ENCODE peak calls at places on chromosome 1, in eight cellular contexts. E, F, X, I, D, T, Q and K are unnamed samples.

GRCh38 chr1:183804916-183805734 is at the start of gene RGL1:
- DNase-seq in I (peak), F (peak), T (peak), E (peak), X (no peak), D (peak), Q (peak), K (peak)

GRCh38 chr1:180633092-180634045 is 1.5 kb downstream of the XPR1 start:
- DNase-seq in Q (no peak), D (peak), F (no peak), I (no peak), E (no peak), X (no peak), T (no peak), K (no peak)

GRCh38 chr1:112285808-112286207 is 110.2 kb upstream of the CTTNBP2NL start:
- DNase-seq in F (no peak), D (no peak), E (no peak), X (no peak), I (no peak), Q (no peak), T (no peak), K (no peak)

GRCh38 chr1:229714964-229715603 is 89.0 kb downstream of the URB2 start:
- DNase-seq in I (peak), X (no peak), E (peak), F (no peak), T (peak), D (peak), Q (no peak), K (no peak)

GRCh38 chr1:198937231-198938031 is 298.6 kb downstream of the PTPRC start:
- DNase-seq in F (peak), E (peak), T (peak), I (peak), X (no peak), D (peak), Q (no peak), K (peak)

GRCh38 chr1:980602-981395 is 1.1 kb downstream of the PERM1 start:
- DNase-seq in F (no peak), D (no peak), X (no peak), E (no peak), T (no peak), Q (no peak), I (no peak), K (no peak)

GRCh38 chr1:85307987-85308836 is 31.8 kb upstream of the BCL10 start:
- DNase-seq in X (peak), D (peak), T (peak), Q (peak), I (peak), F (peak), E (peak), K (peak)

GRCh38 chr1:100927276-100927675 is 31.4 kb downstream of the SLC30A7 start:
- DNase-seq in I (no peak), X (no peak), T (no peak), E (no peak), Q (no peak), F (no peak), D (no peak), K (no peak)

GRCh38 chr1:74423476-74423875 is 88.9 kb downstream of the LRRC53 start:
- DNase-seq in T (no peak), F (no peak), I (no peak), Q (no peak), E (no peak), X (no peak), D (peak), K (no peak)

GRCh38 chr1:11701551-11701961 is 10.0 kb downstream of the DRAXIN start:
- DNase-seq in I (peak), F (no peak), Q (no peak), D (no peak), T (no peak), X (no peak), E (no peak), K (peak)

GRCh38 chr1:42035205-42035829 is 116.6 kb upstream of the HIVEP3 start:
- DNase-seq in X (peak), T (no peak), Q (no peak), E (peak), I (peak), D (peak), F (peak), K (peak)

GRCh38 chr1:213374369-213374768 is 323.3 kb downstream of the RPS6KC1 start:
- DNase-seq in D (peak), I (no peak), Q (no peak), X (peak), E (peak), F (peak), T (peak), K (peak)

GRCh38 chr1:100834779-100835645 is 59.6 kb downstream of the EXTL2 start:
- DNase-seq in F (no peak), Q (no peak), X (no peak), T (no peak), I (no peak), D (peak), E (peak), K (no peak)

GRCh38 chr1:41811051-41811795 is 107.5 kb downstream of the HIVEP3 start:
- DNase-seq in E (no peak), F (no peak), T (no peak), I (no peak), D (peak), X (no peak), Q (no peak), K (no peak)

GRCh38 chr1:198680174-198680871 is 41.5 kb downstream of the PTPRC start:
- DNase-seq in T (no peak), X (no peak), F (no peak), Q (peak), I (no peak), E (no peak), D (no peak), K (no peak)

GRCh38 chr1:35178874-35179380 is 14.0 kb downstream of the SFPQ start:
- DNase-seq in E (no peak), Q (no peak), I (no peak), X (no peak), D (no peak), F (no peak), T (no peak), K (no peak)
- TF ChIP-seq POLR2A in E (no peak), Q (no peak), I (no peak), X (no peak), D (no peak), F (no peak), T (no peak), K (no peak)

DNA sequence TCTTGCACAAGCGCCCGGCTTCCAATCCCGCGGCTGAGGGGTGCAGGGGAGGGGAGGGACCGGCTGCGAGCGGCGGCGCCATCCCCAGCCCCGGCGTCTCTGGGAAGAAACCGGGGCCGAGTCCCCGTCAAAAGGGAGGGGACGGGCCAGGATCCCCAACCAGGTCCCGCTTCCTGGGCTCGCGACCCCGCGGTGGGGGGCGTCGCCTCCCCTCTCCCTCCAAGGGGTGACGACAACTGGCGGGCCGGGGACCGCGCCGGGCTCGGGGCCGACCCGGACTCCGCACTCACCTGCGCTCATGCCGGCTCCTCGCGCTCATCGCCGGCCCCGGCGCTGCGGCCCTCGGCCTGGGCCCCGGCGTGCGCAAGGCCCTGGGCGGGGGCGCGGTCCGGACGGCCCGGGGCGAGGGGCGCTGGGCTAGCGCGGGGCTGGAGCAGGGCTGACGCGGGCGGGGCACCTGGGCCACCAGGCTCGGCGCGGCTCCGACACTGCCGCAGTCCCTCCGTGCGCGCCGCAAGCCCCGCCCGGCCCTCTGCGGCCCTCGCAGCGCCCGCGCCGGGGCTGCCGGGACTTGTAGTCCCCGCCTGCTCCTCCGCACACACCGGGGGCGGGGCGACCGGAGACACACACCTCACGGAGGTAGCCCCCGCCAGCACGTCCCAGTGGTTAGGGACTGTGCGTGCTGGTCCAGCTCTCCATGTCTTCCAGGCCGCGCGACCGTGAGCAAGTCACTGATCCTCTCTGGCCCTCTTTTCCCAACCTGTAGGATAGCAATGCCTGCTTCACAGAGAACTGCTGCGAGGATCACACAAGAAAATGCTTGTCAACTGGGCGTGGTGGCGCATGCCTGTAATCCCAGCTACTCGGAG is at the start of gene ATP13A2:
- DNase-seq in X (peak), F (peak), Q (no peak), I (peak), D (peak), E (peak), T (peak), K (peak)
- TF ChIP-seq POLR2A in X (peak), F (peak), Q (peak), I (peak), D (no peak), E (peak), T (no peak), K (no peak)

DNA sequence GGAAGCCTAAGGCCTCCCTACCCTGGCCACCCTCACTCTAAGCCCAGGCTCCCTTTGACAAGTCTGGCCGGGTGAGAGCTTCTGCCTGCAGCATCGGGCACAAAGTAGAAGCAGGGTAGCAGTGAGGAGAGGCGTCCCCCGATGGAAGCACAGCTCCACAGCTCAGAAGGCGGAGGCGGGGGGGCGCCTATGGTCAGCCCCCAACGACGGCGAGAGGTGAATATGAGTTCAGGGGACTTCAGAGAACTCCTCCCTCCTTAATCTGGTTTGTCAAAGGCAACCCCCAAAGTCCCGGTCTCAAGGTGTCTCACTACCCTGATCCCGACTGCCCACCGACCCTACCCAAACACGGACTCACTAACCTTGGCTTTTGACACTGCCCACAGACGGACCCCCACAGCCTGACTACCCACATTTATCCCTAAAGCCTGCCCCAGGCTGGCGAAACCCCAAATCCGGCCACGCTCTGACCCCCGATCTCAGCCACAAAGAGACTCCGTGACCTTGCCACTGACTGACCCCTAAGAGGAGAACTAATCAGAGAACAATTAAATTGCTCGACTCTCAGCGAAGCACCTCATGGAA is 5.3 kb downstream of the ID3 start:
- DNase-seq in F (no peak), E (no peak), X (no peak), D (no peak), T (no peak), I (no peak), Q (no peak), K (no peak)
- TF ChIP-seq POLR2A in F (no peak), E (no peak), X (no peak), D (peak), T (no peak), I (no peak), Q (no peak), K (no peak)

DNA sequence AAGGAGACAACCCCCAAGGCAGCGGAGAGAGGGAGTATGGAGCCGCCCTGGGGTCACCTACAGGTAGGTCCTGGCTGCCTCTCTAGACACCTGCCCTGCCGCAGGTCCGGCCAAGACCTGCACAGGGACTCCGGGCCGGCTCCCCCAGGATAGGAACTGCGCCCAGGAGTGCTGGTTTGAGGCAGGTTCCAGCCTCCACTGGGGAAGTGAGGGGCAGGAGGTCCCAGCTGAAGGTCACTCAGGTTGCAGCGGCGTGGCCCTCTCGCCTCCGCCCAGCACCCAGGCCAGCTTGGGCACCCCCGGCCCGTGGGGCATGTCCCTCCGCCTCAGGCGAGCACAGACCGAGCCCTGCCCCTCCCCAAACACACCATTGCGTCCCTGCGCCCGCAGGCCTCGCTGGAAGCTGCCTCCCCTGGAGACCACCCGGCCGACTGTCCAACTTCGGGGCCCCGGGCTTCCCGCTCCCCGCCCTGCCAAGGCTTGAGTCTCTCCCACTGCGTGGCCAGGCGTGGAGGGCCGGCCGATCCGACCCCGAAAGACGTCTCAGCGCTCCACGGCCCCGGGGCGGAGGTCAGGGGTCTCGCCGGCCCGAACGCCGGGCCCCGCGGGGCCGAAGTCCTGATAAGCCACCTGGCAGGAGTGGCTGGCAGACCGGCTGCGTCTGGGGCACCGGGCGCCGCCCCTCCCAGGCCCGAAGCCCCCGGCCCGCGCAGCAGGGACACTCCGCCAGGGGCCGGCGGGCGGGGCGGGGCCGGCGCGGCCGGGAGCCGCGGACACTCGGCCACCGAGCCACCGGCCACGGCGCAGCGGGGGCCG is 1.4 kb upstream of the SKI start:
- DNase-seq in F (no peak), Q (no peak), I (no peak), E (no peak), D (no peak), T (no peak), X (no peak), K (no peak)
- TF ChIP-seq POLR2A in F (no peak), Q (no peak), I (no peak), E (no peak), D (no peak), T (no peak), X (no peak), K (no peak)

DNA sequence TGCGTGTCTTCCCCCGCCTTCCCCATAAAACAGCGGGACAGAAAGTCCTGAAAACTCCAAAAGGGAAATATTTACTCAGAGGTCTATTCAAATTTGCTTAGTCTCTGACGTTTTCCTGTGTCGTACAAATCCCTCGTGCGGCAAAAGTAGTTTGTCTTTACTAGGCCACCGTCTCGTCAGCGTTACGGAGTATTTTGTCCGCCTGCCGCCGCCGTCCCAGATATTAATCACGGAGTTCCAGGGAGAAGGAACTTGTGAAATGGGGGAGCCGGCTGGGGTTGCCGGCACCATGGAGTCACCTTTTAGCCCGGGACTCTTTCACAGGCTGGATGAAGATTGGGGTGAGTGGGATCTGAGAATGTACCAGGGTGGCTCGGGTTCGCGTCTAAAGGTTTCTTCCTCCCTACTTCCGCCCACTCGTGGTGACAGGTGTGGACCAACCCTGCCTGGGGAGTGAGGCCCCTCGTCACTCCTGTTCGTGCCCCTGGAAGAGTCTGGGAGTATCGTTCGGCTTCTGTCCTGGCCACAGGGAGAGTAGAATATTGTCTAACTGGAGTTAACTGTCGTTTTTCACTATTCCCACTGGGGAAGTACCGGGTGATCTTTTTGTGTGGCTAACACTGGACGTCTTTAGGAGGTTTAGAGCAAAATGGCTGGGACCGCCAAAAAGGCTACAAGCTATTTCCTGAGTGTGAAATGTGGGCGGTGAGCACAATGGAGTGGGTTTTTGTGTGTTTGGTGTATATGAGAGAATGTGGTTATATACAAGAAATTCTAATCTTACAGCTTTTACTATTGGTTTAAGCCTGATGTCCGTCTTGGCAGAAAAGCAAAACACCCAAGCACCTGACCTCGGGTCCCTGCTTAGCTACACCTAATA is at the start of gene ATF6:
- DNase-seq in E (peak), X (peak), Q (peak), F (peak), I (peak), D (peak), T (peak), K (peak)
- TF ChIP-seq POLR2A in E (peak), X (peak), Q (no peak), F (peak), I (peak), D (peak), T (peak), K (peak)

GRCh38 chr1:150486966-150487762 is at the start of gene TARS2:
- DNase-seq in D (peak), I (peak), Q (peak), T (peak), F (peak), E (peak), X (peak), K (peak)
- TF ChIP-seq POLR2A in D (peak), I (peak), Q (peak), T (peak), F (peak), E (peak), X (peak), K (no peak)